ENCODE peak calls at places on chromosomes 12 and 14, in ten cellular contexts. One of them, this sample, is unnamed.

GRCh38 chr12:55861871-55862270 is 19.1 kb upstream of the MMP19 start:
- DNase-seq in lower leg skin: no peak
- DNase-seq in SK-N-SH: no peak
- DNase-seq in BE2C: no peak
- DNase-seq in endothelial cell: no peak
- DNase-seq in B cell: no peak
- DNase-seq in A549: no peak
- DNase-seq in neural crest cell: no peak
- DNase-seq in IMR-90: no peak
- DNase-seq in HFF-Myc: no peak
- DNase-seq in this sample: peak

GRCh38 chr14:68552075-68552474 is 240.8 kb downstream of the ZFP36L1 start:
- DNase-seq in neural crest cell: no peak
- DNase-seq in B cell: no peak
- DNase-seq in SK-N-SH: no peak
- DNase-seq in endothelial cell: no peak
- DNase-seq in BE2C: no peak
- DNase-seq in A549: no peak
- DNase-seq in IMR-90: no peak
- DNase-seq in lower leg skin: no peak
- DNase-seq in HFF-Myc: no peak
- DNase-seq in this sample: no peak

GRCh38 chr12:91194500-91194899 is 11.9 kb upstream of the DCN start:
- DNase-seq in BE2C: no peak
- DNase-seq in IMR-90: peak
- DNase-seq in endothelial cell: no peak
- DNase-seq in SK-N-SH: no peak
- DNase-seq in B cell: no peak
- DNase-seq in HFF-Myc: no peak
- DNase-seq in A549: no peak
- DNase-seq in neural crest cell: no peak
- DNase-seq in lower leg skin: no peak
- DNase-seq in this sample: no peak

GRCh38 chr14:91255026-91255695 is 10.7 kb upstream of the GPR68 start:
- DNase-seq in SK-N-SH: no peak
- DNase-seq in HFF-Myc: no peak
- DNase-seq in neural crest cell: no peak
- DNase-seq in A549: peak
- DNase-seq in endothelial cell: no peak
- DNase-seq in B cell: no peak
- DNase-seq in lower leg skin: no peak
- DNase-seq in IMR-90: no peak
- DNase-seq in BE2C: no peak
- DNase-seq in this sample: no peak

GRCh38 chr12:132649226-132649945 is 30.8 kb downstream of the P2RX2 start:
- DNase-seq in lower leg skin: no peak
- DNase-seq in SK-N-SH: no peak
- DNase-seq in BE2C: no peak
- DNase-seq in IMR-90: no peak
- DNase-seq in B cell: no peak
- DNase-seq in HFF-Myc: no peak
- DNase-seq in neural crest cell: no peak
- DNase-seq in endothelial cell: no peak
- DNase-seq in A549: no peak
- DNase-seq in this sample: no peak

GRCh38 chr14:101109981-101110728 is 206.6 kb upstream of the RTL1 start:
- DNase-seq in HFF-Myc: no peak
- DNase-seq in IMR-90: no peak
- DNase-seq in SK-N-SH: peak
- DNase-seq in A549: no peak
- DNase-seq in lower leg skin: peak
- DNase-seq in BE2C: no peak
- DNase-seq in B cell: no peak
- DNase-seq in endothelial cell: no peak
- DNase-seq in neural crest cell: no peak
- DNase-seq in this sample: peak

GRCh38 chr14:27366596-27366995 is 768.8 kb upstream of the NOVA1 start:
- DNase-seq in BE2C: no peak
- DNase-seq in endothelial cell: no peak
- DNase-seq in IMR-90: no peak
- DNase-seq in neural crest cell: no peak
- DNase-seq in B cell: no peak
- DNase-seq in HFF-Myc: no peak
- DNase-seq in SK-N-SH: no peak
- DNase-seq in A549: no peak
- DNase-seq in lower leg skin: no peak
- DNase-seq in this sample: no peak

GRCh38 chr14:24398943-24399801 is at the start of gene NYNRIN:
- DNase-seq in endothelial cell: peak
- DNase-seq in IMR-90: peak
- DNase-seq in neural crest cell: peak
- DNase-seq in A549: no peak
- DNase-seq in HFF-Myc: no peak
- DNase-seq in lower leg skin: no peak
- DNase-seq in BE2C: peak
- DNase-seq in SK-N-SH: peak
- DNase-seq in B cell: peak
- DNase-seq in this sample: peak

GRCh38 chr12:18556081-18556645 is 181.6 kb downstream of the PLCZ1 start:
- DNase-seq in HFF-Myc: no peak
- DNase-seq in B cell: no peak
- DNase-seq in A549: no peak
- DNase-seq in endothelial cell: no peak
- DNase-seq in neural crest cell: no peak
- DNase-seq in lower leg skin: no peak
- DNase-seq in IMR-90: peak
- DNase-seq in BE2C: no peak
- DNase-seq in SK-N-SH: no peak
- DNase-seq in this sample: no peak

GRCh38 chr14:72812292-72812851 is 81.5 kb downstream of the DPF3 start:
- DNase-seq in A549: no peak
- DNase-seq in HFF-Myc: no peak
- DNase-seq in lower leg skin: no peak
- DNase-seq in endothelial cell: no peak
- DNase-seq in B cell: no peak
- DNase-seq in IMR-90: no peak
- DNase-seq in BE2C: no peak
- DNase-seq in SK-N-SH: no peak
- DNase-seq in neural crest cell: no peak
- DNase-seq in this sample: peak

DNA sequence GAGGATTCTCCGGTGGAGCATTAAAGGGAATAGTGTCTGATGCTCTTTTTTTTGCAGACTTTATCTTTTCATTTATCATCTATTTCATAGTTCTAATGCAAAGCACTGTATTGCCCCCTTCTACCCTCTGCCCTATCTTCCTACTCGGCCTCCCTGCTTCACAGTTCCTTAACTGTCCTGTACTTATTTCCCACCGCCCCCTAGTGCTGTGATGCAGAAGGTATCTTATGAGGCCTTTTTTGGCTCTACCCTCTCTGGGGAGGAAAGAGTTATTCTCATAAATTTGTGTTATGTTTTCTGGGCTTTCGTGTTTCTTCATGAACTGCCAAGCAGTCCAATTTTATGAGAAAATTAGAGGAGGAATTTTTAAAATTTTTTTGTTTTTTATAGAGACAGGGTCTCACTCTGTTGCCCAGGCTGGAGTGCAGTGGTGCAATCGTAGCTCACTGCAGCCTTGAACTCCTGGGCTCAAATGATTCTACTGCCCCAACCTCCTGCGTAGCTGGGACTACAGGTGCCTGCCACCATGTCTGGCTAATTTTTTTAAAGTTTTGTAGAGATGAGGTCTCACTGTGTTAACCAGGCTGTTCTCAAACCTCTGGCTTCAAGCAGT is 1.2 kb downstream of the ITFG2 start:
- DNase-seq in BE2C: peak
- DNase-seq in SK-N-SH: peak
- DNase-seq in neural crest cell: peak
- DNase-seq in IMR-90: peak
- DNase-seq in lower leg skin: peak
- DNase-seq in endothelial cell: peak
- DNase-seq in HFF-Myc: no peak
- DNase-seq in A549: peak
- DNase-seq in B cell: peak
- DNase-seq in this sample: no peak
- TF ChIP-seq CTCF in BE2C: peak
- TF ChIP-seq CTCF in SK-N-SH: peak
- TF ChIP-seq CTCF in neural crest cell: peak
- TF ChIP-seq CTCF in IMR-90: peak
- TF ChIP-seq CTCF in lower leg skin: no peak
- TF ChIP-seq CTCF in endothelial cell: peak
- TF ChIP-seq CTCF in HFF-Myc: peak
- TF ChIP-seq CTCF in A549: peak
- TF ChIP-seq CTCF in B cell: peak
- TF ChIP-seq CTCF in this sample: peak

GRCh38 chr14:49892636-49893308 is at the start of gene ARF6:
- DNase-seq in HFF-Myc: peak
- DNase-seq in A549: peak
- DNase-seq in BE2C: peak
- DNase-seq in IMR-90: peak
- DNase-seq in endothelial cell: peak
- DNase-seq in B cell: peak
- DNase-seq in SK-N-SH: peak
- DNase-seq in lower leg skin: peak
- DNase-seq in neural crest cell: peak
- DNase-seq in this sample: peak
- TF ChIP-seq CTCF in HFF-Myc: no peak
- TF ChIP-seq CTCF in A549: peak
- TF ChIP-seq CTCF in BE2C: no peak
- TF ChIP-seq CTCF in IMR-90: peak
- TF ChIP-seq CTCF in endothelial cell: no peak
- TF ChIP-seq CTCF in B cell: no peak
- TF ChIP-seq CTCF in SK-N-SH: no peak
- TF ChIP-seq CTCF in lower leg skin: no peak
- TF ChIP-seq CTCF in neural crest cell: peak
- TF ChIP-seq CTCF in this sample: no peak

DNA sequence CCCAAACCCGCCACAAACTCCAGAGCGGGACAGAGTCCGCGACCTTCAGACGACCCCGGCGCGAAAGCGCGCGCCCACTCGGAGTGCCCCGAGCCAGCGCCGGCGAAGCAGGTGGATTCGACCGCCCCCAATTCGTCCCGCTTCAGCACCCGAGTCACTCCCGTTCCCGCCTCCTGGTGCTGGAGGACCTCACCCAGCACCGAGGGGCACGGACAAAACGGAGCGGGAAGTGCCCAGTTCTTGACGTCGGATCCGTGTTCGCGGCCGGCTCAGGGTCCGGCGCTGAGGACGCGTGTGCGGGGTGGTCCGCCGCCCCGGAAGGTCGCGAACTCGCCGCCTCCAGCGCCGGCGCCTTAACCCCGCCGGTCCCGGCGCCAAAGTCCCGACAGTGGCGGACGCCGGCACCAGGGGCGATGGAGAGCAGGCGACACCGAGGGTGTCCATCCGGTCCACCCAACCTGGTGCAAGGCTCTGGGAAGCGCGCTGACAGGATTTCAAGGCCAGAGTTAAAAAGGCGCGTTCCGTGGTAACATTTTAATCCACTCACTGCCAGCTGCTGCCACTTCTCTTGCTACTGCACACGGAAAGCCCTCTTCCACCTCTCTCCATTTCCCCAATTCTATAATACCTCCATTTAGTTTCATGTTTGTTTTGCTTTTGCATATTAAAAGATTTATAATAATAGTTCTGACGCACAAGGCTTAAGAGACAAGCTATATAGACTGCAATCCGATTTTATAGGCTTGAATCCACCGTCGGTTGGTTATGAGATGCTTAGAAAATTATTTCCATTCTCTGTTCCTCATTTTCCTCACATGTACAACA is 240.0 kb upstream of the CPNE8 start:
- DNase-seq in HFF-Myc: no peak
- DNase-seq in neural crest cell: peak
- DNase-seq in SK-N-SH: peak
- DNase-seq in A549: peak
- DNase-seq in B cell: no peak
- DNase-seq in BE2C: no peak
- DNase-seq in endothelial cell: peak
- DNase-seq in IMR-90: no peak
- DNase-seq in lower leg skin: no peak
- DNase-seq in this sample: no peak
- TF ChIP-seq CTCF in HFF-Myc: peak
- TF ChIP-seq CTCF in neural crest cell: peak
- TF ChIP-seq CTCF in SK-N-SH: peak
- TF ChIP-seq CTCF in A549: peak
- TF ChIP-seq CTCF in B cell: no peak
- TF ChIP-seq CTCF in BE2C: no peak
- TF ChIP-seq CTCF in endothelial cell: peak
- TF ChIP-seq CTCF in IMR-90: no peak
- TF ChIP-seq CTCF in lower leg skin: no peak
- TF ChIP-seq CTCF in this sample: peak

GRCh38 chr12:122244565-122245371 is 18.9 kb upstream of the DIABLO start:
- DNase-seq in B cell: no peak
- DNase-seq in HFF-Myc: no peak
- DNase-seq in A549: no peak
- DNase-seq in neural crest cell: no peak
- DNase-seq in endothelial cell: no peak
- DNase-seq in BE2C: no peak
- DNase-seq in lower leg skin: no peak
- DNase-seq in IMR-90: no peak
- DNase-seq in SK-N-SH: no peak
- DNase-seq in this sample: no peak

GRCh38 chr12:122250047-122250446 is 16.2 kb downstream of the VPS33A start:
- DNase-seq in lower leg skin: no peak
- DNase-seq in B cell: no peak
- DNase-seq in SK-N-SH: no peak
- DNase-seq in neural crest cell: no peak
- DNase-seq in IMR-90: no peak
- DNase-seq in HFF-Myc: no peak
- DNase-seq in BE2C: no peak
- DNase-seq in A549: no peak
- DNase-seq in endothelial cell: no peak
- DNase-seq in this sample: no peak

GRCh38 chr12:122250536-122250935 is 15.8 kb downstream of the VPS33A start:
- DNase-seq in HFF-Myc: no peak
- DNase-seq in BE2C: no peak
- DNase-seq in IMR-90: no peak
- DNase-seq in A549: no peak
- DNase-seq in B cell: no peak
- DNase-seq in neural crest cell: no peak
- DNase-seq in endothelial cell: no peak
- DNase-seq in SK-N-SH: no peak
- DNase-seq in lower leg skin: no peak
- DNase-seq in this sample: no peak

GRCh38 chr12:122243965-122244364 is 18.1 kb upstream of the DIABLO start:
- DNase-seq in A549: no peak
- DNase-seq in neural crest cell: no peak
- DNase-seq in endothelial cell: no peak
- DNase-seq in SK-N-SH: no peak
- DNase-seq in BE2C: no peak
- DNase-seq in HFF-Myc: no peak
- DNase-seq in B cell: no peak
- DNase-seq in IMR-90: no peak
- DNase-seq in lower leg skin: no peak
- DNase-seq in this sample: no peak

DNA sequence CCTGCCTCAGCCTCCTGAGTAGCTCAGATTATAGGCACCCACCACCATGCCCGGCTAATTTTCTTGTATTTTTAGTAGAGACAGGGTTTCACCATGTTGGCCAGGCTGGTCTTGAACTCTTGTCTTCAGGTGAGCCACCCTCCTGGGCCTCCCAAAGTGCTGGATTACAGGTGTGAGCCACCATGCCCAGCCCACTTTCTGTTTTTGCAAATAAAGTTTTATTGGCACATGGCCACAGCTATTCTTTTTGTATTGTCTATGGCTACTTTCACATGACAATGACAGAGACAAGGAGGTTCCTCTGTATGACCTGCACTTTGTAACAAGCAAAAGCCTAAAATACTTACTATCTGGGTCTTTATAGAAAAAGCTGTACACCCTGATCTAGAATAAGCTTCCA is 19.7 kb upstream of the DIABLO start:
- DNase-seq in neural crest cell: no peak
- DNase-seq in BE2C: no peak
- DNase-seq in IMR-90: no peak
- DNase-seq in A549: no peak
- DNase-seq in lower leg skin: no peak
- DNase-seq in B cell: no peak
- DNase-seq in endothelial cell: no peak
- DNase-seq in SK-N-SH: no peak
- DNase-seq in HFF-Myc: no peak
- DNase-seq in this sample: no peak
- TF ChIP-seq CTCF in neural crest cell: no peak
- TF ChIP-seq CTCF in BE2C: no peak
- TF ChIP-seq CTCF in IMR-90: no peak
- TF ChIP-seq CTCF in A549: no peak
- TF ChIP-seq CTCF in lower leg skin: no peak
- TF ChIP-seq CTCF in B cell: no peak
- TF ChIP-seq CTCF in endothelial cell: no peak
- TF ChIP-seq CTCF in SK-N-SH: no peak
- TF ChIP-seq CTCF in HFF-Myc: no peak
- TF ChIP-seq CTCF in this sample: no peak